ENCODE peak calls at places on chromosomes 3 and 15, in four cellular contexts. E, A, V and W are unnamed samples.
A peak's percentile ranks its signal among the peaks of the same experiment; 100 is the strongest.

GRCh38 chr3:193711165-193711485 is 118.1 kb downstream of the OPA1 start:
- DNase-seq in A (no peak), E (no peak), V (no peak), W (no peak)

GRCh38 chr3:137165117-137165806 is 207.5 kb downstream of the IL20RB start:
- DNase-seq in A (no peak), V (no peak), E (no peak), W (peak; percentile 33)

GRCh38 chr3:190941694-190942280 is 79.3 kb upstream of the GMNC start:
- DNase-seq in V (no peak), E (no peak), A (no peak), W (no peak)

GRCh38 chr3:185424435-185424834 is 61.5 kb downstream of the MAP3K13 start:
- DNase-seq in E (no peak), A (no peak), V (no peak), W (no peak)

GRCh38 chr15:66907826-66908502 is 157.4 kb upstream of the SMAD3 start:
- DNase-seq in V (peak; percentile 42), A (peak; percentile 26), E (peak; percentile 58), W (no peak)

GRCh38 chr3:2826036-2826435 is 284.1 kb downstream of the IL5RA start:
- DNase-seq in E (no peak), A (no peak), V (no peak), W (no peak)

GRCh38 chr3:188437921-188438320 is 284.0 kb downstream of the LPP start:
- DNase-seq in A (no peak), E (no peak), V (no peak), W (no peak)

GRCh38 chr3:197599089-197599765 is 43.5 kb upstream of the BDH1 start:
- DNase-seq in V (peak; percentile 74), E (peak; percentile 74), A (peak; percentile 78), W (peak; percentile 84)

GRCh38 chr3:126927846-126928245 is 55.1 kb upstream of the PLXNA1 start:
- DNase-seq in V (no peak), A (no peak), E (no peak), W (no peak)

GRCh38 chr15:78638658-78639314 is 2.2 kb downstream of the CHRNB4 start:
- DNase-seq in V (no peak), A (peak; percentile 73), E (peak; percentile 61), W (peak; percentile 33)

GRCh38 chr3:11185564-11186317 is 31.4 kb downstream of the HRH1 start:
- DNase-seq in V (peak; percentile 91), A (peak; percentile 69), E (peak; percentile 66), W (peak; percentile 79)

GRCh38 chr3:59777559-59778178 is 727.8 kb upstream of the CFAP20DC start:
- DNase-seq in E (no peak), A (no peak), V (no peak), W (no peak)

GRCh38 chr15:38377547-38378161 is 76.3 kb upstream of the FAM98B start:
- DNase-seq in A (no peak), E (no peak), V (no peak), W (no peak)

GRCh38 chr3:169060037-169060436 is 603.5 kb downstream of the MECOM start:
- DNase-seq in A (no peak), E (no peak), V (no peak), W (no peak)

GRCh38 chr15:87477759-87478687 is 778.5 kb downstream of the NTRK3 start:
- DNase-seq in E (peak; percentile 64), V (peak; percentile 36), A (peak; percentile 67), W (peak; percentile 2)

GRCh38 chr3:66709464-66710058 is 208.7 kb upstream of the LRIG1 start:
- DNase-seq in E (no peak), V (peak; percentile 26), A (no peak), W (no peak)

GRCh38 chr15:93829115-93829849 is 402.1 kb upstream of the MCTP2 start:
- DNase-seq in A (no peak), V (peak; percentile 69), E (no peak), W (peak; percentile 6)

GRCh38 chr15:42727740-42728355 is 9.1 kb downstream of the CDAN1 start:
- DNase-seq in V (no peak), A (no peak), E (no peak), W (no peak)

GRCh38 chr3:4776980-4777581 is 202.2 kb upstream of the BHLHE40 start:
- DNase-seq in A (no peak), E (no peak), V (peak; percentile 49), W (no peak)

GRCh38 chr15:51038258-51039042 is 56.3 kb downstream of the TNFAIP8L3 start:
- DNase-seq in V (no peak), A (no peak), E (no peak), W (no peak)

GRCh38 chr3:177465243-177465642 is 268.0 kb upstream of the TBL1XR1 start:
- DNase-seq in V (peak; percentile 65), E (no peak), A (no peak), W (no peak)

GRCh38 chr3:65596511-65597224 is 442.1 kb downstream of the MAGI1 start:
- DNase-seq in V (no peak), E (no peak), A (no peak), W (no peak)

GRCh38 chr15:70875001-70875782 is 17.0 kb downstream of the THAP10 start:
- DNase-seq in A (no peak), V (no peak), E (no peak), W (no peak)

GRCh38 chr15:27796405-27797085 is 302.6 kb downstream of the OCA2 start:
- DNase-seq in E (no peak), V (no peak), A (no peak), W (no peak)

GRCh38 chr15:83446904-83447708 is at the start of gene SH3GL3:
- DNase-seq in A (peak; percentile 86), V (peak; percentile 62), E (peak; percentile 66), W (peak; percentile 49)

GRCh38 chr3:122794779-122795673 is at the start of gene SLC49A4:
- DNase-seq in A (peak; percentile 85), E (peak; percentile 74), V (peak; percentile 54), W (peak; percentile 85)

GRCh38 chr3:426056-426455 is 229.5 kb downstream of the CHL1 start:
- DNase-seq in E (no peak), A (no peak), V (no peak), W (no peak)

DNA sequence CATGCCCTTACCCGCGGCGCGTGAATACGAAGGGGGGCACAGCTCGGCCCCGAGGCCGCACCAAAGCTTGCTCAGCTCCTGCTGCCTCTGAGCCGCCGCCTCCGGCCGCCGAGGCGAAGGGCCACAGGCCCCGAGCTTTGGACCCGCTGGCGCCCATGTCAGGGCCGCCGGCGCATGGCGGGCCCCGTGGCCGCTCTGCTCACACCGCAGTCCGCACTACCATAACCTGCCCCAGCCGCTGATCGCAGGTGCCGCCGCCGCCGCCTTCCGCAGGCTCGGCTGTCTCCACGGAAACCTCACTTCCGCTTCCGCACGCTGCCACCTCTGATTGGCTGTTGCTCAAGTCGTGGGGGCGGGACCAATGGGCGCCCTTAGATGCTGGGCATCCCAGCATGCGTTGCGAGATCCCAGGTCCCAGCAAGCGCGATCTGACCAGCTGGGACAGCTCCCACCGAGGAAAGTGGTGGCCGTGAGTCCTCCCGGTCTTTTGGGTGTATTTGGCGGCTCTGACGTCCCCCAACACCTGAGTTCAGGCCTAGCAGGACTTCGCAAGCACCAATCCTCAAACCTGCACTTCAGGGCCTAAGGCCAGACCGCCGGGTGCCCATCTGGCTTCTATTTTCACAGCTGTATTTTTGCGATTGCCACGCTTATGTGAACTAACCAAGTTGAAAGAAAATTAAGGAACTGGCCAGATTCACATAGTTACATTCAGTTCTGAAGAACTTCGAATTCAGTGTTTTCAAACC is at the start of gene TUSC2:
- DNase-seq in V (peak; percentile 97), E (peak; percentile 98), A (peak; percentile 99), W (peak; percentile 94)
- TF ChIP-seq POLR2A in V (no peak), E (peak; percentile 68), A (peak; percentile 86), W (peak; percentile 57)

DNA sequence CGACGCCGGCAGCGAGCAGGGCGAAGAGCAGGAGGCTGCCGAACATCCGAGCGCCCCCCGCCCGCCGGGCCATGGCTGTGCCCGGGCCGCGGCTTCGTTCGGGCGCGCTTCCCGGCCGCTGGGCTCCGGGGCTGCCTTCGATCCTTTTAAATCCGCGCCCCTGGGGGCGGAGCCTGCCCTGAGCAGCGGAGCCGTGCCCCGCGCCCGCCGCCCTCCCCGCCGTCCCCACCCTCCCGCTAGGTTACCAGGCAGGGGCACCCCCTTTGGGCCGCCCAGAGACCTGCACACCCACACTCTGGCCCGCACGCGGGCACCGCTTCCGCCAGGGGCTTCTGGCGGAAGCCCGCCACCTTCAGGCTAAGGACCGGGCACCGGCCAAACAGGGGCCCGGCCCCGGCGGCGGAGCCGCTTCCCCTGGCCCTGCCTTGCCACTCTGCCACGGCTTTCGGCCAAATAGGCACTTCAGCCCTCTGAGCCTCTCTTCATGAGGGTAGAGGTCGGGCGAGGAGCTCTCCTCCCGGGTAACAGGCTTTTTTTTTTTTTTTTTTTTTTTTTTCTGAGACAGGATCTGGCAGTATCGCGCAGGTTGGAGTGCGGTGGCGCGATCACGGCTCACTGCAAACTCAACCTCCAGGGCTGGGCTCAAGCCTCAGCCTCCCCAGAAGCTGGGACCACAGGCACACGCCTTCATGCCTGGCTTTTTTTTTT is at the start of gene NMB:
- DNase-seq in V (peak; percentile 35), A (peak; percentile 92), E (peak; percentile 85), W (no peak)
- TF ChIP-seq POLR2A in V (no peak), A (peak; percentile 50), E (peak; percentile 51), W (no peak)

GRCh38 chr3:47850062-47850802 is 47.3 kb downstream of the DHX30 start:
- DNase-seq in V (no peak), E (no peak), A (no peak), W (no peak)

GRCh38 chr3:47847801-47848518 is 45.0 kb downstream of the DHX30 start:
- DNase-seq in A (no peak), V (no peak), E (no peak), W (no peak)

GRCh38 chr3:47850803-47851417 is 48.0 kb downstream of the DHX30 start:
- DNase-seq in V (no peak), E (no peak), A (no peak), W (no peak)

GRCh38 chr3:47848599-47849117 is 45.7 kb downstream of the DHX30 start:
- DNase-seq in V (no peak), E (no peak), A (no peak), W (no peak)

DNA sequence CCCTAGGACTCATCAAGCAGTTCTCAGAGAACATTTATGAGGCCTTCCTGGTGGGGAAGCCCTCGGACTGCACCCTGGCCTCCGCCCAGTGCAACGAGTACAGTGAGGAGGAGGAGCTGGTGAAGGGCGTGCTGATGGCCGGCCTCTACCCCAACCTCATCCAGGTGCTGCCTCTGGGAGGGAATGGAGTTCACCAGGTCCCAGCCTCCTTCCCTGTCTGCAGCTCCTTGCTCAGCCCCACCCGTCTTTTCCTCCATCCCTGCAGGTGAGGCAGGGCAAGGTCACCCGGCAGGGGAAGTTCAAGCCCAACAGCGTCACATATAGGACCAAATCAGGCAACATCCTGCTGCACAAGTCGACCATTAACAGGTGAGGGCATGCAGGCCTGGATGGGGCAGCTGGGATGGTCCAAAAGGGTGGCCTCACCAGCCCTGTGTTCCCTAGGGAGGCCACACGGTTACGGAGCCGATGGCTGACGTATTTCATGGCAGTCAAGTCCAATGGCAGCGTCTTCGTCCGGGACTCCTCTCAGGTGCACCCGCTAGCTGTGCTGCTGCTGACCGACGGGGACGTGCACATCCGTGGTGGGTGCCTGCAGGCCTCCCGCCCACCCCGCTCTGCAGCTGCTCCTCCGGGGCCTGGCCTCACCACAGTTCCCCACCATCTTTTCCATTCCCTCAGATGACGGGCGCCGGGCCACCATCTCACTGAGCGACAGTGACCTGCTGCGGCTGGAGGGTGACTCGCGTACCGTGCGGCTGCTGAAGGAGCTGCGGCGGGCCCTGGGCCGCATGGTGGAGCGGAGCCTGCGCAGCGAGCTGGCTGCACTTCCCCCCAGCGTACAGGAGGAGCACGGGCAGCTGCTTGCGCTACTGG is 46.5 kb downstream of the DHX30 start:
- DNase-seq in V (no peak), A (no peak), E (no peak), W (no peak)
- TF ChIP-seq POLR2A in V (no peak), A (no peak), E (no peak), W (no peak)

DNA sequence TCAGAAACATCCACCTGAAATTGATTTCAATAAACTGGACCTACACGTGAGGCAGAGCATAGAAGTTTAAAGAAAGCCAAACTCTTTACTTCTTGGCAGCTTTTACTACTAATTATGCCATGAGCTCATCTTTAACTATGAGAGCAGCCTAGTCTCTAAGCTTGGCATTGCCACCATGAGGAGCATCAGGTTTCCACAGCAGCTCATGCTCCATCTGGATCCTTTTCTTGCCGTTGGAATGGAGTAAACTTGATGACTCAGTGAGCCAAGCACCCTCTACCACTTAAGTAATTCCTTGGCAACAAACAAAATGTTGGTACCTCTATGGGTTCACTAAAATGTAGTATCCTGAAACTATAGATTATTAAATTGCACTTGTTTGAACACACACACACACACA is 583.2 kb downstream of the EPHA3 start:
- DNase-seq in E (no peak), A (no peak), V (no peak), W (no peak)
- TF ChIP-seq POLR2A in E (no peak), A (no peak), V (no peak), W (no peak)